ENCODE peak calls at places on chromosome 21, in ten cellular contexts. Z, R, L, J, I, O, D, M, X and H are unnamed samples.

GRCh38 chr21:32494946-32495703 is 82.6 kb downstream of the EVA1C start:
- DNase-seq in Z (no peak), R (no peak), L (no peak), J (peak; percentile 79), I (peak; percentile 32), O (peak; percentile 14), D (peak; percentile 87), M (peak; percentile 91), X (peak; percentile 14), H (no peak)

GRCh38 chr21:28336299-28336698 is 656.4 kb downstream of the LTN1 start:
- DNase-seq in Z (no peak), R (no peak), L (peak; percentile 49), J (peak; percentile 96), I (peak; percentile 70), O (peak; percentile 4), D (peak; percentile 87), M (peak; percentile 78), X (no peak), H (peak; percentile 47)

GRCh38 chr21:25647632-25648031 is 8.6 kb downstream of the JAM2 start:
- DNase-seq in Z (no peak), R (no peak), L (no peak), J (no peak), I (no peak), O (no peak), D (no peak), M (no peak), X (no peak), H (no peak)

GRCh38 chr21:26096972-26097371 is 73.6 kb downstream of the APP start:
- DNase-seq in Z (no peak), R (no peak), L (peak; percentile 26), J (no peak), I (no peak), O (no peak), D (no peak), M (no peak), X (no peak), H (no peak)

GRCh38 chr21:33025471-33026298 is at the start of gene OLIG2:
- DNase-seq in Z (no peak), R (no peak), L (peak; percentile 96), J (peak; percentile 16), I (peak; percentile 98), O (no peak), D (no peak), M (peak; percentile 20), X (no peak), H (peak; percentile 51)

GRCh38 chr21:39037807-39038405 is 145.3 kb downstream of the PSMG1 start:
- DNase-seq in Z (no peak), R (no peak), L (peak; percentile 16), J (peak; percentile 52), I (peak; percentile 72), O (no peak), D (no peak), M (peak; percentile 35), X (no peak), H (no peak)

GRCh38 chr21:35170818-35171217 is 121.7 kb upstream of the RUNX1 start:
- DNase-seq in Z (no peak), R (no peak), L (no peak), J (no peak), I (no peak), O (no peak), D (no peak), M (no peak), X (no peak), H (no peak)

GRCh38 chr21:14836950-14837349 is 227.8 kb downstream of the NRIP1 start:
- DNase-seq in Z (no peak), R (no peak), L (no peak), J (peak; percentile 59), I (no peak), O (no peak), D (peak; percentile 32), M (no peak), X (no peak), H (no peak)

GRCh38 chr21:25837545-25838263 is 102.9 kb downstream of the GABPA start:
- DNase-seq in Z (no peak), R (no peak), L (no peak), J (peak; percentile 89), I (no peak), O (no peak), D (peak; percentile 22), M (peak; percentile 26), X (no peak), H (peak; percentile 65)

GRCh38 chr21:41043008-41043407 is 125.0 kb upstream of the BACE2 start:
- DNase-seq in Z (no peak), R (no peak), L (no peak), J (no peak), I (peak; percentile 17), O (no peak), D (no peak), M (no peak), X (no peak), H (no peak)

GRCh38 chr21:25561668-25562641 is 45.3 kb downstream of the MRPL39 start:
- DNase-seq in Z (peak; percentile 75), R (peak; percentile 80), L (peak; percentile 69), J (peak; percentile 82), I (peak; percentile 83), O (peak; percentile 16), D (peak; percentile 86), M (peak; percentile 82), X (no peak), H (no peak)

DNA sequence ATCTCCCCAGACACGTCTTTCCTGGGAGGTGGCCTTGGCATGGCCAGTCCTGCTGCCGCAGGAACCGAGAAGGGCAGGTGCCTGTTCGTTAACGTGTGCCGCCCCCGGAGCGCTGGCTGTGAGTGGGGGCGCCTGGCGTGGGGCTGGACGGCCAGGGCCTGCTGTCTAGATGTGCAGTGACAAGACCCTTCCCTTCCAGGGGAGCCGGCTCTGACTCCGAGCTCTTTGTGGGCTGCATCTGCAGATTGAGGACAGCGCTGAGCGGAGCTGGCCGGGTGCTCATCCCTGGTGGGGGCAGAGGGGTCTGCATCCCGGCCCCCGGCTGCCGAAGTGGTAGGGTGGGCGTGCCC is 13.0 kb downstream of the COL18A1 start:
- DNase-seq in Z (peak; percentile 81), R (no peak), L (no peak), J (no peak), I (no peak), O (no peak), D (no peak), M (no peak), X (no peak), H (no peak)
- H3K27ac ChIP-seq in Z (peak overlapping the region; percentile 98), R (no peak overlapping the region), L (no peak overlapping the region), J (no peak overlapping the region), I (peak overlapping the region; percentile 55), O (no peak overlapping the region), D (no peak overlapping the region), M (no peak overlapping the region), X (peak overlapping the region; percentile 57), H (no peak overlapping the region)

GRCh38 chr21:34128674-34129038 is 55.3 kb downstream of the MRPS6 start:
- DNase-seq in Z (peak; percentile 82), R (no peak), L (no peak), J (no peak), I (no peak), O (no peak), D (no peak), M (no peak), X (no peak), H (no peak)
- H3K4me3 ChIP-seq in Z (no peak overlapping the region), R (no peak overlapping the region), L (no peak overlapping the region), J (no peak overlapping the region), I (no peak overlapping the region), O (no peak overlapping the region), D (peak overlapping the region; percentile 67), M (no peak overlapping the region), X (peak overlapping the region; percentile 57), H (no peak overlapping the region)

GRCh38 chr21:42302794-42303193 is 12.4 kb downstream of the TFF3 start:
- DNase-seq in Z (no peak), R (no peak), L (no peak), J (no peak), I (no peak), O (no peak), D (no peak), M (no peak), X (no peak), H (no peak)
- H3K27ac ChIP-seq in Z (no peak overlapping the region), R (no peak overlapping the region), L (no peak overlapping the region), J (no peak overlapping the region), I (no peak overlapping the region), O (no peak overlapping the region), D (no peak overlapping the region), M (no peak overlapping the region), X (no peak overlapping the region), H (no peak overlapping the region)

DNA sequence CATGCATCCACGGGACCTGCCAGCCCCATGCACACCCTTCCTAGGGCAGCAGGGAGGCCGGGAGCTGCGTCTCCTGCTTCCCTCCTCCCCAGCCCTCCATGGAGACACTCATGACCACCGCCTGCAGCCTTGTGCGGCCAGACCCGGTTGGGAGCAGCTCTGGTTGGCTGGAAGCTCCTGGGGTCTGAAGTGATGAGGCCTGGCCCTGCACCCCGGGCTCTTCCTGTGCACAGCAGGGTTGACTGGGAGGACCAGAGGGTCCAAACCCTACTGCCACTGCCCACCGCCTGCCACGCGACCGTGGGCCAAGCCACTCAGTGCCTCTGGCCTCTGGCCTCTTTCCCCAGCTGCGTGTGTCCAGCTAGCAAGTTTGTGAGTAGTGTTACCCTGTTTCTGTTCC is 111.1 kb upstream of the COL6A1 start:
- DNase-seq in Z (no peak), R (peak; percentile 52), L (no peak), J (no peak), I (no peak), O (no peak), D (no peak), M (no peak), X (no peak), H (no peak)
- H3K4me3 ChIP-seq in Z (no peak overlapping the region), R (no peak overlapping the region), L (no peak overlapping the region), J (no peak overlapping the region), I (no peak overlapping the region), O (no peak overlapping the region), D (no peak overlapping the region), M (no peak overlapping the region), X (no peak overlapping the region), H (no peak overlapping the region)

GRCh38 chr21:46357335-46357604 is 33.3 kb downstream of the PCNT start:
- DNase-seq in Z (no peak), R (no peak), L (no peak), J (no peak), I (no peak), O (no peak), D (no peak), M (no peak), X (no peak), H (no peak)

GRCh38 chr21:46356494-46357334 is 32.8 kb downstream of the PCNT start:
- DNase-seq in Z (no peak), R (no peak), L (no peak), J (no peak), I (no peak), O (no peak), D (no peak), M (no peak), X (no peak), H (no peak)

GRCh38 chr21:46355161-46356004 is 31.4 kb downstream of the PCNT start:
- DNase-seq in Z (no peak), R (no peak), L (no peak), J (no peak), I (no peak), O (no peak), D (no peak), M (no peak), X (no peak), H (no peak)

GRCh38 chr21:46354518-46354917 is 30.6 kb downstream of the PCNT start:
- DNase-seq in Z (no peak), R (no peak), L (no peak), J (no peak), I (no peak), O (no peak), D (no peak), M (no peak), X (no peak), H (no peak)

GRCh38 chr21:46356005-46356338 is 32.0 kb downstream of the PCNT start:
- DNase-seq in Z (no peak), R (no peak), L (no peak), J (no peak), I (no peak), O (no peak), D (no peak), M (no peak), X (no peak), H (no peak)
- H3K27ac ChIP-seq in Z (no peak overlapping the region), R (no peak overlapping the region), L (no peak overlapping the region), J (no peak overlapping the region), I (no peak overlapping the region), O (no peak overlapping the region), D (no peak overlapping the region), M (no peak overlapping the region), X (no peak overlapping the region), H (no peak overlapping the region)